ENCODE peak calls at places on chromosomes 6 and 20, in seven cellular contexts. X is upper lobe of left lung, E is amniotic stem cell, L is substantia nigra, O is T-helper 1 cell, F is T-cell, I is cardiac fibroblast. R is an unnamed sample.

GRCh38 chr6:159729598-159729997 is 2.3 kb downstream of the WTAP start:
- DNase-seq in X (no peak), E (no peak), L (no peak), O (no peak), F (no peak), I (peak; percentile 34), R (no peak)

GRCh38 chr20:10671850-10672578 is 1.8 kb downstream of the JAG1 start:
- DNase-seq in X (peak; percentile 67), E (no peak), L (no peak), O (no peak), F (no peak), I (peak; percentile 68), R (no peak)

GRCh38 chr6:151436814-151437213 is 15.1 kb downstream of the RMND1 start:
- DNase-seq in X (no peak), E (peak; percentile 26), L (no peak), O (no peak), F (no peak), I (peak; percentile 93), R (no peak)

GRCh38 chr6:18022398-18023231 is 35.2 kb upstream of the KIF13A start:
- DNase-seq in X (no peak), E (no peak), L (no peak), O (no peak), F (no peak), I (peak; percentile 78), R (no peak)

GRCh38 chr20:1813101-1813529 is 82.1 kb upstream of the SIRPA start:
- DNase-seq in X (peak; percentile 71), E (peak; percentile 64), L (no peak), O (no peak), F (no peak), I (peak; percentile 90), R (no peak)

GRCh38 chr20:17843246-17844132 is 125.1 kb downstream of the SNX5 start:
- DNase-seq in X (peak; percentile 43), E (peak; percentile 83), L (no peak), O (no peak), F (peak; percentile 13), I (peak; percentile 98), R (no peak)

GRCh38 chr6:54299542-54300269 is 8.5 kb upstream of the TINAG start:
- DNase-seq in X (no peak), E (no peak), L (no peak), O (no peak), F (no peak), I (no peak), R (no peak)

GRCh38 chr6:121828567-121828966 is 393.1 kb downstream of the GJA1 start:
- DNase-seq in X (no peak), E (no peak), L (no peak), O (no peak), F (no peak), I (peak; percentile 57), R (no peak)

GRCh38 chr6:3835055-3835731 is 14.0 kb upstream of the FAM50B start:
- DNase-seq in X (no peak), E (no peak), L (no peak), O (no peak), F (no peak), I (peak; percentile 34), R (no peak)

GRCh38 chr6:157070403-157071107 is 252.8 kb downstream of the TMEM242 start:
- DNase-seq in X (no peak), E (no peak), L (no peak), O (no peak), F (no peak), I (no peak), R (no peak)